ENCODE peak calls at places on chromosomes 12 and 14, in nine cellular contexts. P is RWPE2, Q is esophagus muscularis mucosa, I is Peyer's patch, C is left ventricle myocardium inferior, K is adrenal gland, G is MM.1S, B is sigmoid colon, S is pancreas. M is an unnamed sample. For H3K27me3 and H3K4me1, the result is how much of the 10 kb centered on the place peaks cover.

GRCh38 chr12:123094349-123095073 is 56.4 kb downstream of the PITPNM2 start:
- DNase-seq in G (no peak), Q (no peak), I (no peak), K (peak), P (no peak), S (no peak), C (no peak), B (peak), M (no peak)

GRCh38 chr12:125687820-125688219 is 622.6 kb downstream of the AACS start:
- DNase-seq in K (no peak), C (no peak), G (no peak), B (no peak), S (no peak), I (no peak), Q (peak), P (no peak), M (no peak)

GRCh38 chr12:33724867-33725266 is 285.2 kb upstream of the SYT10 start:
- DNase-seq in Q (no peak), C (no peak), I (no peak), K (no peak), B (no peak), G (no peak), P (no peak), S (no peak), M (no peak)

GRCh38 chr12:50112456-50113218 is 601 bp downstream of the COX14 start:
- DNase-seq in G (peak), P (no peak), C (no peak), S (no peak), B (no peak), I (no peak), Q (peak), K (no peak), M (no peak)

GRCh38 chr14:65361920-65362319 is 50.6 kb upstream of the FUT8 start:
- DNase-seq in P (no peak), K (no peak), I (no peak), G (no peak), B (no peak), S (no peak), C (peak), Q (no peak), M (peak)

GRCh38 chr12:16158018-16158417 is 119.5 kb downstream of the SLC15A5 start:
- DNase-seq in S (no peak), K (no peak), C (no peak), G (no peak), P (no peak), Q (no peak), B (no peak), I (no peak), M (no peak)

GRCh38 chr14:59529189-59529588 is 44.9 kb downstream of the JKAMP start:
- DNase-seq in G (no peak), K (no peak), I (no peak), C (no peak), S (no peak), Q (no peak), B (no peak), P (no peak), M (no peak)

GRCh38 chr12:68100241-68100640 is 59.3 kb downstream of the IFNG start:
- DNase-seq in C (no peak), I (no peak), B (no peak), G (no peak), K (no peak), S (no peak), P (no peak), Q (no peak), M (peak)

GRCh38 chr12:26499979-26500640 is 304.7 kb downstream of the SSPN start:
- DNase-seq in Q (no peak), G (no peak), I (no peak), S (no peak), B (no peak), P (no peak), C (no peak), K (no peak), M (no peak)

GRCh38 chr12:52915637-52916036 is 10.8 kb upstream of the KRT8 start:
- DNase-seq in Q (no peak), K (no peak), P (no peak), B (no peak), I (no peak), C (no peak), G (no peak), S (no peak), M (no peak)

GRCh38 chr12:63525831-63526230 is 142.5 kb downstream of the DPY19L2 start:
- DNase-seq in S (no peak), I (no peak), C (no peak), G (no peak), B (no peak), K (no peak), Q (no peak), P (no peak), M (no peak)

GRCh38 chr12:1277905-1278304 is 286.9 kb downstream of the ERC1 start:
- DNase-seq in G (no peak), S (no peak), I (no peak), Q (no peak), B (no peak), C (no peak), P (no peak), K (no peak), M (no peak)

GRCh38 chr14:51368721-51369163 is 128.7 kb downstream of the TMX1 start:
- DNase-seq in Q (no peak), C (no peak), I (no peak), G (no peak), K (no peak), P (no peak), S (no peak), B (no peak), M (peak)

DNA sequence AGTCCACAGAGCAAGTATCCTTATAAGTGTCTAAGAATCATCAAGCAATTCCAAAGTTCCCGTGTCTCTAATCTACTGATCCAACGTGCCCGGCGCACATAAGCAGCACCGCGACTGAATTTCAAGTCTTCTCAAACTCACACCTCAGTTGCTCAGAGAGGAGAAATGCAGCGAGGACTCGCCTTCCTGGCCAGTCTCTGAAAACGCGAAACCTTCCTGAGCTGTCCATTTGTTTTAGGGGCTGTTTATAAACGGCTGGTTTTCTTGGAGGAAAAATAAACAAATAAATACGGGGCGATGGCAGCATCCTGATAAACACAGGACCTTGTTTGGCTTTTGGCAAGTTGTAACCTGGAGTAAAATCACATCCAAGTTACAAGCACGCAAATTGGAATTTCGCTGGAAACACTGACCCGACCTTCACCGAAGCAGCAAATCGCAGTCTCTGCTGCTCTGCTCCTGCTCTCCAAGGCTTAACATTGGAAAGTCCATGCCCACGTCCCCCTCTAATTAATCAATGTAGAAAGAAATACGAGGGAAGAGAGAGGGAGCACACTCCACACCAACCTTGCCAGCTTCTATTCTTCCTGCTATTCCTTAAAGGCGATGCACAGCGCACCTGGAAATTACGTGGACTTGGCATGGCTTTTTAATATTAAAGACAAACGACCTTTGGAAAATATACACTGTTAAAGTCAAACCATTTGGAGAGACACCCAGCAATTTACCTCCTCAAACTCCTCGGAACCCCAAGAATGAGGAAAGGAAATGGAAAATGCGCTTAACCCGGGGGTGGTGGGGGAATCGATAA is 248.7 kb downstream of the APAF1 start:
- DNase-seq in S (no peak), C (no peak), B (no peak), P (no peak), K (no peak), Q (no peak), I (no peak), G (no peak), M (peak)
- H3K27me3 ChIP-seq in S (under half), C (half or more), B (under half), P (half or more), K (under half), Q (half or more), I (under half), G (under half), M (half or more)

GRCh38 chr12:9037431-9037830 is 48.1 kb downstream of the KLRG1 start:
- DNase-seq in K (no peak), P (no peak), C (no peak), Q (no peak), G (no peak), I (no peak), S (no peak), B (no peak), M (no peak)

GRCh38 chr12:9039397-9039977 is 50.1 kb downstream of the KLRG1 start:
- DNase-seq in I (no peak), Q (no peak), K (peak), P (no peak), C (no peak), S (no peak), G (peak), B (no peak), M (no peak)

GRCh38 chr12:9041321-9041720 is 52.0 kb downstream of the KLRG1 start:
- DNase-seq in G (no peak), P (no peak), B (no peak), C (no peak), Q (no peak), S (no peak), K (peak), I (no peak), M (no peak)

GRCh38 chr12:9043766-9044165 is 54.4 kb downstream of the KLRG1 start:
- DNase-seq in I (no peak), B (no peak), G (no peak), Q (no peak), C (no peak), K (no peak), S (no peak), P (no peak), M (no peak)

DNA sequence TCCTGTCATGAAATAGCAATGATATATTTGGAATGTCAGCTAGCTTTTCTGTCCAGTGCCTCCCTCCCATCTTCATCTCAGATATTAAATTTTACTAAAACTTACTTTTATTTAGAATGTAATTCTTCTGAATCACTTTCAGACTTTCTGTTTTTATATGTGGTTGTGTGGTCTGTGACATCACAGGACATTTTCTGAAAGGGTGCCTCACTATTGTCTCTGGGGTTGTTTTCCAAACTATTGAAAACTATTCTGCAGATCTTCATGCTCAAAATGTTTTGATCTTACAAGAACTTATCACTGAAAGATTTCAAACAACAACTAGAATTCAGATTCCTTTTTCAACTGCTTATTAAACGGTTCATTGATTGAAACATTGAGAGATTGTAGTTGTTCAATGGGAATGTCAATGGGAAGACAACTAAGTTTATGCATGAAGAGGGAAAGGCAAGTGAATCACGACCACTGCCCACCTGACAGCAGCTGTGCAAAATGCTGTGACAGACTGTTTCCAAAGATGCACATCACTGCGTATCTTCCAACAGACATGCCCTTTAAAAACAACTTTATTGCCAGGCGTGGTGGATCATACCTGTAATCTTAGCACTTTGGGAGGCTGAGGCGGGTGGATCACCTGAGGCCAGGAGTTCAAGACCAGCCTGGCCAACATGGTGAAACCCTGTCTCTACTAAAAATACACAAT is 51.3 kb downstream of the KLRG1 start:
- DNase-seq in K (no peak), B (no peak), Q (no peak), C (no peak), S (no peak), G (no peak), P (no peak), I (no peak), M (no peak)
- TF ChIP-seq CTCF in K (no peak), B (no peak), Q (no peak), C (no peak), S (no peak), G (no peak), P (no peak), I (no peak), M (no peak)

GRCh38 chr14:75985618-75986438 is at the start of gene IFT43:
- DNase-seq in Q (peak), S (peak), B (peak), C (peak), K (peak), P (peak), I (peak), G (peak), M (peak)
- H3K4me1 ChIP-seq in Q (half or more), S (under half), B (under half), C (half or more), K (under half), P (under half), I (under half), G (under half), M (under half)

GRCh38 chr12:94265521-94265920 is 117.1 kb downstream of the PLXNC1 start:
- DNase-seq in S (no peak), P (no peak), G (no peak), K (no peak), Q (no peak), I (no peak), B (no peak), C (no peak), M (no peak)

GRCh38 chr12:94265966-94266365 is 117.6 kb downstream of the PLXNC1 start:
- DNase-seq in G (no peak), I (no peak), P (no peak), B (no peak), S (no peak), C (no peak), Q (no peak), K (no peak), M (no peak)

GRCh38 chr12:94267530-94267877 is 119.1 kb downstream of the PLXNC1 start:
- DNase-seq in S (no peak), P (no peak), K (no peak), C (no peak), G (no peak), I (no peak), B (no peak), Q (no peak), M (no peak)

GRCh38 chr12:94266796-94267529 is 118.6 kb downstream of the PLXNC1 start:
- DNase-seq in G (no peak), P (no peak), I (no peak), C (no peak), S (no peak), K (no peak), B (no peak), Q (no peak), M (no peak)

GRCh38 chr12:94266390-94266789 is 118.0 kb downstream of the PLXNC1 start:
- DNase-seq in B (no peak), I (no peak), G (no peak), P (no peak), C (no peak), Q (no peak), K (no peak), S (no peak), M (no peak)
- H3K27me3 ChIP-seq in B (under half), I (under half), G (under half), P (under half), C (under half), Q (under half), K (under half), S (under half), M (under half)

DNA sequence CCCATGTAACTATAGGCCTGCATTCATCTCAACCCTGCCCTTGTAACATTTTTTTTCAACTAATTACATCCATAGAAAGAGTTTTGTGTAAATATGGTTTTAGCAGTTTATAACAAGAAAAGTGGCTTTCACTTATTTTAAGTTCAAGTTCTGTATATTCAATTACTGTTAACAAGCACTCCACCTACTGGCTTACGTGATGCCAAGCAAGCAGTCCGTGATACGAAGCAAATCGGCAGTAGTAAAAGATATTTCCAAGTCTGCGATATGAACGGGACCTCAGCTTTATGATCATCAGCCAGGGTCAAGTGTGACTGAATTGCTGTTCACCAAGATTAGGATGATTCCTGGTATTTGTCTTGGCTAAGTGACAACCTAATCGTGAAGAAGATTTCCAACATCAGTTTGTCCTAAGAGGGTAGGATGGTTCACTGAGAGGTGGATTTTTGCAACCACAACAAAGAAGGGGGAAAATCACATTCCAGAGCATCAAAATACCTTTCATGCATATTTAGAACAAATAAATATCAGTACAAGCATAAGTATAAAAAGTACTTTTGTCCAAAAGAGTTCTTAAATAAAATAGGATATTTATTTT is 456.2 kb downstream of the FOXG1 start:
- DNase-seq in Q (no peak), B (no peak), S (no peak), C (no peak), G (peak), P (no peak), I (no peak), K (peak), M (no peak)
- TF ChIP-seq CTCF in Q (peak), B (no peak), S (no peak), C (no peak), G (peak), P (peak), I (no peak), K (peak), M (peak)

GRCh38 chr14:75299064-75299463 is 20.4 kb downstream of the FOS start:
- DNase-seq in S (no peak), K (peak), I (no peak), G (no peak), Q (no peak), P (no peak), B (peak), C (no peak), M (peak)

GRCh38 chr14:75299576-75299975 is 20.9 kb downstream of the FOS start:
- DNase-seq in G (no peak), S (no peak), K (no peak), I (no peak), Q (no peak), C (no peak), B (no peak), P (no peak), M (no peak)

GRCh38 chr14:75295491-75296338 is 17.1 kb downstream of the FOS start:
- DNase-seq in B (peak), G (peak), S (peak), K (peak), Q (peak), I (peak), C (peak), P (no peak), M (peak)

GRCh38 chr14:75298187-75298985 is 19.8 kb downstream of the FOS start:
- DNase-seq in Q (no peak), K (no peak), S (no peak), P (peak), C (peak), G (no peak), I (peak), B (peak), M (no peak)

DNA sequence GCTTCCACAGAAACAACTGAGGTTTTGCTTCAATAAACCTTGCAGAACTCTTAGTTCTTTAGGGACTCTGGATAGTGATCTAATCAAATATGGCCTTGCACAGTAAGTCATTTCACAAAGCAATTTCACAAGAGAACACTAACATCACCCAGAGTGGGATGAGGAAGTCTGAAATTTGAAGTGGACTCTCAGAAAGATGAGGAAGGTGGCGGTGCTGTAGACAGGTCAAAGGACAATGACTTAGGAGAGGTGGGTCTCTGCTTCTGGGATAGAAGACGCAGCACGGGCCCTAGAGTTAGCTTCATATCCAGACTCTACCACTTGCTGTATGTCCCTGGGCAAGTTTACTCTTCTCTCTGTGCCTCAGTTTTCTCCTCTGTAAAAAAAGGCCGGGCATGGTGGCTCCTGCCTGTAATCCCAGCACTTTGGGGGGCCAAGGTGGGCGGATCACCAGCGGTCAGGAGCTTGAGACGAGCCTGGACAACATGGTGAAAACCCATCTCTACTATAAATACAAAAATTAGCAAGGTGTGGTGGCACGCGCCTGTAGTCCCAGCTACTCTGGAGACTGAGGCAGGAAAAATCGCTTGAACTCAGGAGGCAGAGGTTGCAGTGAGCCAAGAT is 18.9 kb downstream of the FOS start:
- DNase-seq in P (no peak), C (no peak), K (no peak), I (no peak), Q (no peak), G (no peak), B (peak), S (no peak), M (no peak)
- H3K4me1 ChIP-seq in P (under half), C (under half), K (under half), I (under half), Q (under half), G (under half), B (under half), S (under half), M (under half)